ENCODE peak calls at places on chromosome 4, in four cellular contexts. One of them, this sample, is unnamed.

GRCh38 chr4:70632028-70632427 is 3.5 kb downstream of the ENAM start:
- DNase-seq in HepG2: no peak
- DNase-seq in K562: no peak
- DNase-seq in H1: no peak
- DNase-seq in this sample: no peak

GRCh38 chr4:8162625-8163024 is 4.0 kb upstream of the ABLIM2 start:
- DNase-seq in HepG2: no peak
- DNase-seq in K562: no peak
- DNase-seq in H1: no peak
- DNase-seq in this sample: no peak

GRCh38 chr4:122827899-122828601 is 1.4 kb downstream of the FGF2 start:
- DNase-seq in HepG2: peak; percentile 11
- DNase-seq in K562: peak; percentile 47
- DNase-seq in H1: peak; percentile 70
- DNase-seq in this sample: peak; percentile 80

GRCh38 chr4:41281038-41281634 is 24.4 kb downstream of the UCHL1 start:
- DNase-seq in HepG2: peak; percentile 64
- DNase-seq in K562: peak; percentile 67
- DNase-seq in H1: no peak
- DNase-seq in this sample: peak; percentile 48

GRCh38 chr4:60201052-60201673 is 999.0 kb upstream of the ADGRL3 start:
- DNase-seq in HepG2: peak; percentile 24
- DNase-seq in K562: peak; percentile 23
- DNase-seq in H1: peak; percentile 17
- DNase-seq in this sample: no peak

GRCh38 chr4:41258783-41259182 is 2.1 kb downstream of the UCHL1 start:
- DNase-seq in HepG2: peak; percentile 18
- DNase-seq in K562: no peak
- DNase-seq in H1: no peak
- DNase-seq in this sample: no peak

GRCh38 chr4:11341337-11342043 is 87.2 kb downstream of the HS3ST1 start:
- DNase-seq in HepG2: no peak
- DNase-seq in K562: no peak
- DNase-seq in H1: no peak
- DNase-seq in this sample: no peak

GRCh38 chr4:71229477-71230257 is 109.2 kb upstream of the SLC4A4 start:
- DNase-seq in HepG2: peak; percentile 5
- DNase-seq in K562: peak; percentile 23
- DNase-seq in H1: peak; percentile 5
- DNase-seq in this sample: no peak

GRCh38 chr4:114040319-114041116 is 61.1 kb upstream of the ARSJ start:
- DNase-seq in HepG2: no peak
- DNase-seq in K562: no peak
- DNase-seq in H1: no peak
- DNase-seq in this sample: peak; percentile 36

GRCh38 chr4:153233761-153234371 is 29.6 kb downstream of the TRIM2 start:
- DNase-seq in HepG2: no peak
- DNase-seq in K562: no peak
- DNase-seq in H1: no peak
- DNase-seq in this sample: no peak

GRCh38 chr4:6665320-6665654 is 24.8 kb downstream of the MRFAP1 start:
- DNase-seq in HepG2: no peak
- DNase-seq in K562: no peak
- DNase-seq in H1: no peak
- DNase-seq in this sample: no peak
- TF ChIP-seq CBX5 in HepG2: no peak
- TF ChIP-seq CBX5 in K562: no peak
- TF ChIP-seq CBX5 in H1: no peak
- TF ChIP-seq CBX5 in this sample: no peak

GRCh38 chr4:32775049-32775448 is 2054.9 kb downstream of the PCDH7 start:
- DNase-seq in HepG2: peak; percentile 59
- DNase-seq in K562: no peak
- DNase-seq in H1: no peak
- DNase-seq in this sample: no peak
- TF ChIP-seq ATF2 in HepG2: no peak
- TF ChIP-seq ATF2 in K562: no peak
- TF ChIP-seq ATF2 in H1: no peak
- TF ChIP-seq ATF2 in this sample: no peak

DNA sequence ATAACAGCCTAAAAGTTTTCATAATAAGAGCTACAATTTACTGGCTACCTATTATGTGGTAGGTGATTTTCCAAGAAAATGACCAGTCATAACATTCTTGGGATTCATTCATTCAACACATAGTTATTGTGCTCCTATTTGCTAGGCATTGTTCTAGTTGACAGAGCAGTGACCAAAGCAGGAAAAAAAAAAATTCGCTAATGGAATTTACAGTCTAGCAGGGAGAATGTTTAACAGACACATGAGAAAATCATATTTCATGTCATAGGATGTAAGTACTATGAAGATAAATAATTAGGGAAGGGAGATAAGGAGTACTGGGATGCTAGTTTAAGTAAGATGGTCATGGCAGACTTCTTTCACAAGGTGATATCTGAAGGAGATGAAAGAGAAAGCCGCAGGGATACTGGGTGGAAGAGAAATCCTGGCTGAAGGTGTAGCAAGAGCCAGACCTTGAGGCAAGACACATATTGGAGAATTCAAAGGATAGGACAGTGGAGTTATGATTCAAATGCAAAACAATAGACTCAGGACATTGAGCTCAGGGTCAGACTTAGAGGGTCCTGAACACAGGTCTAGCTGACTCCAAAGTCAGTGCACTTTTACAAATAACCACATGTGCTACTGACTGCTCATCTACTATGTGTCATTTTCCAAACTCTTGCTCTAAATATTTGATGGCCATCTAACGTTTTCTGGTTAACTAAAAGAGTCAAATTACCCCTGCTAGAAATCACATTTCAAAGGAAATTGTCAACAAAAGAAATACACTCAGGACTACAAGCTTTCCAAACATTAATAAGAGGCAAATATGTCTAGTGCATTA is 20.4 kb downstream of the SPCS3 start:
- DNase-seq in HepG2: no peak
- DNase-seq in K562: no peak
- DNase-seq in H1: no peak
- DNase-seq in this sample: no peak
- TF ChIP-seq CEBPB in HepG2: no peak
- TF ChIP-seq CEBPB in K562: no peak
- TF ChIP-seq CEBPB in H1: no peak
- TF ChIP-seq CEBPB in this sample: no peak

DNA sequence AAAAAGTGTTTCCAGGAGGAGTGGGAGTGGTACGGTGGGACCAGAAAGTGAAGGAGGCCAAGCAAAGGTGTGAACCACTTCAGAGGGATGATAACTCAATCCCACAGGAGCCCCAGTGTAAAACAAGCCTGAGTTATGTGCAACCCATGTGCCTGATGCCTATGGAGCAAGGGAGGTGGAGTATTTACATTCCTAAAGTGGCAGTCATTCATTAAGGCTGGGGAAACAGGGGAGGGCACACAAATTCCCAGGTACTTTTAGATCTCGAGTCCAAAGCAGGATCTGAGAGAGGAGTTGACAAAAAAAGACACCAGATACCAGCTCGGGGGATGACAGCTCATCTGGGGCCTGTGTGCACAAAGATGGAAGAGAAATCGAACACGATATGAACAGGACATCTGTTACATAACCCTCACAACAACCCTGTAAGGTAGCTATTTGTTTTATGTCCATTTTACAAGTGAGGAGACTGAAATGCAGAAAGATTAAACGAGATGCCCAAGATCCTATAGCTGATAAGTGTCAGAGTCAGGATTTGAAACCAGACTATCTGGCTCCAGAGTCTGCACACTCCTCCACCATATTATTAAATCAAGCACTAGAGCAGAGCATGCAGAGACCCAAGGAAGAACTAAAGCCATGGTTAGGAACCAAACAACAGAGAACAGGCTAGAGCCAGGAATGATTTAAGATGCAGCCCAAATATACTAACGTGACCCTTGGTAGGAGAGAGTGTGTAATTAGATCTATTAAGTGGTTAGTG is 91.9 kb upstream of the MAPK10 start:
- DNase-seq in HepG2: no peak
- DNase-seq in K562: no peak
- DNase-seq in H1: no peak
- DNase-seq in this sample: no peak
- TF ChIP-seq CBX5 in HepG2: no peak
- TF ChIP-seq CBX5 in K562: no peak
- TF ChIP-seq CBX5 in H1: no peak
- TF ChIP-seq CBX5 in this sample: no peak

GRCh38 chr4:16897991-16898827 is at the start of gene LDB2:
- DNase-seq in HepG2: no peak
- DNase-seq in K562: no peak
- DNase-seq in H1: peak; percentile 54
- DNase-seq in this sample: no peak
- TF ChIP-seq ATF2 in HepG2: no peak
- TF ChIP-seq ATF2 in K562: no peak
- TF ChIP-seq ATF2 in H1: no peak
- TF ChIP-seq ATF2 in this sample: no peak

This sample was measured in GM12878.